ENCODE peak calls at places on chromosomes 13 and 19, in four cellular contexts. B is fibroblast of the aortic adventitia, Q is heart left ventricle, M is epithelial cell of proximal tubule. J is an unnamed sample.
A peak's percentile ranks its signal among the peaks of the same experiment; 100 is the strongest.

GRCh38 chr19:11421607-11422098 is 2.5 kb upstream of the RGL3 start:
- DNase-seq in Q (peak; percentile 80), B (no peak), M (no peak), J (no peak)

GRCh38 chr13:98925949-98926348 is 51.9 kb downstream of the DOCK9 start:
- DNase-seq in Q (no peak), B (no peak), M (no peak), J (no peak)

GRCh38 chr19:42330521-42330835 is 5.0 kb downstream of the MEGF8 start:
- DNase-seq in B (peak; percentile 79), M (no peak), Q (no peak), J (no peak)

GRCh38 chr13:46551410-46552301 is 1.3 kb upstream of the LRCH1 start:
- DNase-seq in Q (peak; percentile 86), M (no peak), B (peak; percentile 78), J (no peak)

GRCh38 chr13:114077121-114077937 is 55.1 kb downstream of the RASA3 start:
- DNase-seq in B (no peak), M (no peak), Q (peak; percentile 45), J (no peak)

GRCh38 chr19:9109959-9110358 is 2.7 kb upstream of the OR7G2 start:
- DNase-seq in M (no peak), B (no peak), Q (no peak), J (no peak)

GRCh38 chr13:60165391-60166099 is 1.8 kb upstream of the DIAPH3 start:
- DNase-seq in M (no peak), Q (no peak), B (peak; percentile 65), J (no peak)

GRCh38 chr13:113949546-113949945 is 24.3 kb downstream of the C13orf46 start:
- DNase-seq in B (no peak), Q (peak; percentile 45), M (no peak), J (no peak)

GRCh38 chr19:461664-462551 is 1.1 kb upstream of the SHC2 start:
- DNase-seq in Q (no peak), B (no peak), M (no peak), J (no peak)

GRCh38 chr13:30849611-30850010 is 56.5 kb upstream of the MEDAG start:
- DNase-seq in B (no peak), Q (no peak), M (no peak), J (no peak)

GRCh38 chr13:30395192-30396158 is 26.8 kb upstream of the UBE2L5 start:
- DNase-seq in Q (peak; percentile 86), B (peak; percentile 98), M (peak; percentile 90), J (peak; percentile 83)

GRCh38 chr19:44069415-44069814 is 2.5 kb upstream of the ZNF284 start:
- DNase-seq in Q (no peak), M (no peak), B (no peak), J (no peak)

GRCh38 chr13:26561636-26562537 is 4.4 kb downstream of the WASF3 start:
- DNase-seq in B (peak; percentile 86), Q (no peak), M (no peak), J (peak; percentile 49)

GRCh38 chr13:46603165-46603603 is 50.2 kb downstream of the LRCH1 start:
- DNase-seq in Q (no peak), B (peak; percentile 47), M (no peak), J (no peak)

GRCh38 chr13:42035905-42036521 is 12.4 kb upstream of the DGKH start:
- DNase-seq in Q (no peak), B (no peak), M (no peak), J (no peak)

GRCh38 chr13:75330770-75331169 is 151.2 kb downstream of the TBC1D4 start:
- DNase-seq in Q (no peak), M (no peak), B (no peak), J (no peak)

GRCh38 chr19:40578442-40578908 is 1.8 kb downstream of the SHKBP1 start:
- DNase-seq in B (peak; percentile 33), Q (no peak), M (no peak), J (no peak)

GRCh38 chr19:17673937-17674799 is 14.0 kb downstream of the UNC13A start:
- DNase-seq in B (no peak), Q (no peak), M (no peak), J (no peak)

GRCh38 chr19:40512473-40513344 is 45.9 kb downstream of the SPTBN4 start:
- DNase-seq in Q (no peak), B (no peak), M (no peak), J (no peak)

GRCh38 chr13:40206241-40207109 is 460.0 kb downstream of the FOXO1 start:
- DNase-seq in B (peak; percentile 80), Q (no peak), M (peak; percentile 90), J (no peak)

GRCh38 chr13:21749410-21749809 is 78.5 kb downstream of the FGF9 start:
- DNase-seq in M (peak; percentile 40), B (no peak), Q (no peak), J (no peak)

GRCh38 chr13:22262328-22262920 is 591.6 kb downstream of the FGF9 start:
- DNase-seq in B (no peak), M (no peak), Q (no peak), J (no peak)

GRCh38 chr19:39001016-39001415 is 25.5 kb upstream of the FBXO17 start:
- DNase-seq in B (no peak), M (no peak), Q (no peak), J (no peak)

GRCh38 chr13:23960566-23961156 is 63.4 kb upstream of the C1QTNF9B start:
- DNase-seq in B (peak; percentile 61), M (no peak), Q (no peak), J (no peak)

GRCh38 chr13:40494932-40495619 is 171.4 kb downstream of the FOXO1 start:
- DNase-seq in M (no peak), Q (no peak), B (no peak), J (no peak)

GRCh38 chr13:33743438-33744368 is 74.2 kb upstream of the RFC3 start:
- DNase-seq in B (no peak), M (no peak), Q (no peak), J (no peak)

GRCh38 chr19:18982669-18983068 is 41.7 kb upstream of the HOMER3 start:
- DNase-seq in B (no peak), Q (no peak), M (no peak), J (no peak)

GRCh38 chr13:41691276-41691675 is 233.9 kb downstream of the RGCC start:
- DNase-seq in M (no peak), Q (no peak), B (peak; percentile 70), J (no peak)

GRCh38 chr19:54282706-54283105 is 1.8 kb upstream of the LILRB2 start:
- DNase-seq in B (no peak), Q (no peak), M (no peak), J (no peak)

GRCh38 chr13:73816702-73817101 is 317.5 kb downstream of the KLF12 start:
- DNase-seq in Q (no peak), B (no peak), M (no peak), J (no peak)

GRCh38 chr19:16025108-16026101 is 50.9 kb upstream of the TPM4 start:
- DNase-seq in M (no peak), B (peak; percentile 62), Q (peak; percentile 60), J (peak; percentile 14)

GRCh38 chr19:38970664-38971532 is 4.6 kb downstream of the FBXO17 start:
- DNase-seq in Q (no peak), B (peak; percentile 9), M (no peak), J (no peak)

GRCh38 chr13:23467048-23467931 is 33.8 kb upstream of the SACS start:
- DNase-seq in B (no peak), M (no peak), Q (no peak), J (no peak)

GRCh38 chr19:43412441-43412840 is 2.2 kb upstream of the TEX101 start:
- DNase-seq in Q (no peak), B (no peak), M (no peak), J (no peak)

GRCh38 chr13:71979616-71980015 is 112.6 kb upstream of the DACH1 start:
- DNase-seq in M (no peak), B (no peak), Q (no peak), J (no peak)

GRCh38 chr19:40465025-40465780 is at the start of gene BLVRB:
- DNase-seq in B (peak; percentile 82), Q (no peak), M (no peak), J (peak; percentile 53)

GRCh38 chr13:92896842-92897241 is 329.8 kb upstream of the GPC6 start:
- DNase-seq in B (peak; percentile 39), Q (no peak), M (peak; percentile 2), J (no peak)

GRCh38 chr13:110869231-110869804 is 45.6 kb downstream of the ANKRD10 start:
- DNase-seq in Q (peak; percentile 59), B (peak; percentile 47), M (no peak), J (no peak)
- H3K4me3 ChIP-seq in Q (peak overlapping the region; percentile 60), B (peak overlapping the region; percentile 67), M (peak overlapping the region; percentile 57), J (peak overlapping the region; percentile 45)

GRCh38 chr13:112870062-112870352 is 99.0 kb upstream of the MCF2L start:
- DNase-seq in M (no peak), B (no peak), Q (no peak), J (no peak)
- TF ChIP-seq CTCF in M (no peak), B (no peak), Q (no peak), J (no peak)

GRCh38 chr19:47610546-47610894 is 1.6 kb downstream of the BICRA start:
- DNase-seq in B (no peak), Q (no peak), M (no peak), J (no peak)

GRCh38 chr19:47609885-47610545 is 1.1 kb downstream of the BICRA start:
- DNase-seq in M (no peak), B (no peak), Q (peak; percentile 78), J (no peak)

GRCh38 chr19:47608908-47609879 is at the start of gene BICRA:
- DNase-seq in M (no peak), Q (peak; percentile 92), B (peak; percentile 81), J (no peak)

GRCh38 chr19:47613165-47614146 is 4.5 kb downstream of the BICRA start:
- DNase-seq in Q (no peak), B (peak; percentile 83), M (no peak), J (no peak)

GRCh38 chr19:47610902-47611301 is 2.0 kb downstream of the BICRA start:
- DNase-seq in M (no peak), B (no peak), Q (no peak), J (no peak)
- H3K4me3 ChIP-seq in M (peak overlapping the region; percentile 99), B (peak overlapping the region; percentile 74), Q (peak overlapping the region; percentile 100), J (peak overlapping the region; percentile 76)

DNA sequence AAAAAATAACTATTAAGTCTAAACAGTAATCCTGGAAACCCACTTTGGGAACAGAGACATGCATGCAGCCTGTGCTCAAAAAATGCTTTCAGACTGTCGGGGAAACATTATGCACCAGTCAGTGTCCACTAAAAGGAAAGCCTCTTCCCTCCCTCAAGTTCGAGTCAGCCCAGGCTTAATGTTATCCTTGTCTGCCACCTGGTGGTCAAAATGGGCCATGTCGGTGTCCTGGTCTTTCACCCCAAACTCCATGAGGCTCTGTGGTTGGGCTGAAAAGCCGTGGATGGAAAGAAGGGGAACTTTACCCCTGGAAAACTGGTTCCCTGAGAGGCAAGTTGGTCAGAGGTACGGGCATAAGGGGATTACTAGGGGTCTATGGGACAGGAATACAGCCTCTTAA is 88.4 kb upstream of the ZNF492 start:
- DNase-seq in B (no peak), Q (no peak), M (no peak), J (no peak)
- TF ChIP-seq CTCF in B (no peak), Q (peak; percentile 66), M (no peak), J (no peak)

DNA sequence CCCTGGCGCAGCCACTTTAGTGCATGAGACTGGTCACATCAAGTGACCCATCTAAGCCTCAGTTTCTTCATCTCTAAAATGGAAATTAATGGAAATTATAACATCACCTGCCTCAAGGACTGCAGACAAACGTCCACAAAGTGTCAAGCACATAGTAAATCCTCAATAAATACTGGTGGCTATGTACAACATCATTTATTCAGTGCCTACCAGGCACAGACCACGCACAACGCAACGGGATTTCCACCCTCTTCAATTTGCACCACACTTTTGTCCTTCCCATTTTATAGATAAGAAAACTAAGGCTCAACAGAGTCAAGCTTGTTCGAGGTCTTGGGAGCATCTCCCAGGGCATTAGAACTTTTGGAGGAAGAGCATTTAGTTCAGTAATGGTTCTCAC is 1.4 kb downstream of the ELAVL1 start:
- DNase-seq in M (no peak), Q (no peak), B (no peak), J (no peak)
- H3K4me3 ChIP-seq in M (peak overlapping the region; percentile 75), Q (peak overlapping the region; percentile 86), B (peak overlapping the region; percentile 68), J (peak overlapping the region; percentile 72)